ENCODE peak calls at places on chromosomes 6 and 20, in seven cellular contexts. One of them, this sample, is unnamed.

GRCh38 chr6:30212865-30213653 is at the start of gene TRIM26:
- DNase-seq in thoracic aorta: peak
- DNase-seq in GM23248: peak
- DNase-seq in IMR-90: peak
- DNase-seq in A673: peak
- DNase-seq in pancreas: peak
- DNase-seq in HCT116: peak
- DNase-seq in this sample: peak

GRCh38 chr6:137867685-137868509 is 838 bp downstream of the TNFAIP3 start:
- DNase-seq in IMR-90: peak
- DNase-seq in thoracic aorta: no peak
- DNase-seq in A673: no peak
- DNase-seq in GM23248: peak
- DNase-seq in HCT116: no peak
- DNase-seq in pancreas: peak
- DNase-seq in this sample: peak

GRCh38 chr20:29878281-29878741 is 1379.2 kb upstream of the DEFB115 start:
- DNase-seq in pancreas: peak
- DNase-seq in thoracic aorta: no peak
- DNase-seq in HCT116: no peak
- DNase-seq in IMR-90: no peak
- DNase-seq in GM23248: peak
- DNase-seq in A673: no peak
- DNase-seq in this sample: no peak

GRCh38 chr6:6556738-6557503 is 31.6 kb upstream of the LY86 start:
- DNase-seq in pancreas: peak
- DNase-seq in A673: peak
- DNase-seq in IMR-90: peak
- DNase-seq in GM23248: peak
- DNase-seq in thoracic aorta: no peak
- DNase-seq in HCT116: peak
- DNase-seq in this sample: no peak

GRCh38 chr6:100470721-100471120 is 6.0 kb upstream of the SIM1 start:
- DNase-seq in A673: no peak
- DNase-seq in GM23248: peak
- DNase-seq in IMR-90: no peak
- DNase-seq in thoracic aorta: no peak
- DNase-seq in pancreas: no peak
- DNase-seq in HCT116: no peak
- DNase-seq in this sample: no peak

GRCh38 chr6:134550604-134551003 is 232.7 kb upstream of the SGK1 start:
- DNase-seq in pancreas: no peak
- DNase-seq in thoracic aorta: no peak
- DNase-seq in IMR-90: peak
- DNase-seq in A673: no peak
- DNase-seq in HCT116: no peak
- DNase-seq in GM23248: peak
- DNase-seq in this sample: no peak

GRCh38 chr20:63695419-63696310 is 787 bp upstream of the TNFRSF6B start:
- DNase-seq in A673: no peak
- DNase-seq in pancreas: peak
- DNase-seq in HCT116: no peak
- DNase-seq in GM23248: no peak
- DNase-seq in thoracic aorta: no peak
- DNase-seq in IMR-90: no peak
- DNase-seq in this sample: no peak

GRCh38 chr6:1585669-1586049 is 24.1 kb upstream of the FOXC1 start:
- DNase-seq in thoracic aorta: no peak
- DNase-seq in A673: no peak
- DNase-seq in GM23248: no peak
- DNase-seq in HCT116: no peak
- DNase-seq in IMR-90: no peak
- DNase-seq in pancreas: no peak
- DNase-seq in this sample: no peak

GRCh38 chr20:14334306-14334930 is 3.0 kb downstream of the FLRT3 start:
- DNase-seq in IMR-90: peak
- DNase-seq in pancreas: no peak
- DNase-seq in GM23248: peak
- DNase-seq in A673: peak
- DNase-seq in thoracic aorta: no peak
- DNase-seq in HCT116: no peak
- DNase-seq in this sample: peak

GRCh38 chr6:41519305-41519747 is 26.9 kb upstream of the FOXP4 start:
- DNase-seq in pancreas: no peak
- DNase-seq in A673: no peak
- DNase-seq in thoracic aorta: no peak
- DNase-seq in HCT116: no peak
- DNase-seq in GM23248: no peak
- DNase-seq in IMR-90: no peak
- DNase-seq in this sample: no peak

GRCh38 chr6:72977114-72977513 is 248.2 kb downstream of the KHDC1L start:
- DNase-seq in HCT116: no peak
- DNase-seq in IMR-90: no peak
- DNase-seq in A673: no peak
- DNase-seq in thoracic aorta: no peak
- DNase-seq in GM23248: no peak
- DNase-seq in pancreas: no peak
- DNase-seq in this sample: no peak

GRCh38 chr6:56851541-56852248 is 103.2 kb upstream of the BEND6 start:
- DNase-seq in HCT116: no peak
- DNase-seq in GM23248: peak
- DNase-seq in thoracic aorta: no peak
- DNase-seq in IMR-90: peak
- DNase-seq in pancreas: no peak
- DNase-seq in A673: peak
- DNase-seq in this sample: peak

GRCh38 chr6:47196113-47196512 is 113.6 kb downstream of the TNFRSF21 start:
- DNase-seq in GM23248: no peak
- DNase-seq in IMR-90: peak
- DNase-seq in pancreas: no peak
- DNase-seq in thoracic aorta: no peak
- DNase-seq in A673: no peak
- DNase-seq in HCT116: no peak
- DNase-seq in this sample: no peak

GRCh38 chr6:105608711-105609374 is 206.0 kb upstream of the PREP start:
- DNase-seq in thoracic aorta: no peak
- DNase-seq in A673: no peak
- DNase-seq in pancreas: no peak
- DNase-seq in GM23248: peak
- DNase-seq in HCT116: no peak
- DNase-seq in IMR-90: peak
- DNase-seq in this sample: no peak

GRCh38 chr6:68652117-68652536 is 17.0 kb downstream of the ADGRB3 start:
- DNase-seq in A673: no peak
- DNase-seq in thoracic aorta: no peak
- DNase-seq in HCT116: no peak
- DNase-seq in IMR-90: no peak
- DNase-seq in GM23248: no peak
- DNase-seq in pancreas: no peak
- DNase-seq in this sample: no peak

GRCh38 chr6:125151715-125152114 is 1.9 kb upstream of the TPD52L1 start:
- DNase-seq in GM23248: no peak
- DNase-seq in thoracic aorta: no peak
- DNase-seq in HCT116: no peak
- DNase-seq in IMR-90: no peak
- DNase-seq in pancreas: no peak
- DNase-seq in A673: no peak
- DNase-seq in this sample: no peak

GRCh38 chr20:63167918-63168520 is 47.9 kb downstream of the YTHDF1 start:
- DNase-seq in GM23248: no peak
- DNase-seq in thoracic aorta: no peak
- DNase-seq in pancreas: peak
- DNase-seq in HCT116: no peak
- DNase-seq in A673: no peak
- DNase-seq in IMR-90: no peak
- DNase-seq in this sample: no peak

GRCh38 chr6:27694547-27694874 is 217.7 kb downstream of the OR2B2 start:
- DNase-seq in HCT116: no peak
- DNase-seq in IMR-90: no peak
- DNase-seq in GM23248: no peak
- DNase-seq in thoracic aorta: no peak
- DNase-seq in A673: no peak
- DNase-seq in pancreas: no peak
- DNase-seq in this sample: no peak

GRCh38 chr6:160510199-160510598 is 153.9 kb downstream of the LPA start:
- DNase-seq in HCT116: no peak
- DNase-seq in pancreas: no peak
- DNase-seq in GM23248: peak
- DNase-seq in A673: no peak
- DNase-seq in thoracic aorta: no peak
- DNase-seq in IMR-90: peak
- DNase-seq in this sample: no peak

GRCh38 chr20:48155231-48155630 is 369.9 kb upstream of the SULF2 start:
- DNase-seq in GM23248: no peak
- DNase-seq in HCT116: no peak
- DNase-seq in A673: no peak
- DNase-seq in thoracic aorta: no peak
- DNase-seq in pancreas: no peak
- DNase-seq in IMR-90: no peak
- DNase-seq in this sample: no peak

GRCh38 chr6:37171141-37171969 is 1.4 kb downstream of the PIM1 start:
- DNase-seq in GM23248: peak
- DNase-seq in pancreas: peak
- DNase-seq in A673: peak
- DNase-seq in thoracic aorta: no peak
- DNase-seq in IMR-90: peak
- DNase-seq in HCT116: no peak
- DNase-seq in this sample: peak

GRCh38 chr20:11409526-11409925 is 508.2 kb upstream of the BTBD3 start:
- DNase-seq in pancreas: no peak
- DNase-seq in IMR-90: no peak
- DNase-seq in HCT116: no peak
- DNase-seq in GM23248: no peak
- DNase-seq in A673: no peak
- DNase-seq in thoracic aorta: no peak
- DNase-seq in this sample: peak

GRCh38 chr6:143339223-143339622 is 111.3 kb downstream of the ADAT2 start:
- DNase-seq in thoracic aorta: no peak
- DNase-seq in pancreas: no peak
- DNase-seq in A673: no peak
- DNase-seq in HCT116: no peak
- DNase-seq in GM23248: peak
- DNase-seq in IMR-90: no peak
- DNase-seq in this sample: no peak

GRCh38 chr6:108133594-108134179 is 32.1 kb upstream of the NR2E1 start:
- DNase-seq in HCT116: peak
- DNase-seq in GM23248: peak
- DNase-seq in IMR-90: peak
- DNase-seq in pancreas: peak
- DNase-seq in A673: peak
- DNase-seq in thoracic aorta: no peak
- DNase-seq in this sample: peak
- H3K4me3 ChIP-seq in HCT116: peak
- H3K4me3 ChIP-seq in GM23248: peak
- H3K4me3 ChIP-seq in IMR-90: peak
- H3K4me3 ChIP-seq in pancreas: peak
- H3K4me3 ChIP-seq in A673: peak
- H3K4me3 ChIP-seq in thoracic aorta: peak
- H3K4me3 ChIP-seq in this sample: peak

DNA sequence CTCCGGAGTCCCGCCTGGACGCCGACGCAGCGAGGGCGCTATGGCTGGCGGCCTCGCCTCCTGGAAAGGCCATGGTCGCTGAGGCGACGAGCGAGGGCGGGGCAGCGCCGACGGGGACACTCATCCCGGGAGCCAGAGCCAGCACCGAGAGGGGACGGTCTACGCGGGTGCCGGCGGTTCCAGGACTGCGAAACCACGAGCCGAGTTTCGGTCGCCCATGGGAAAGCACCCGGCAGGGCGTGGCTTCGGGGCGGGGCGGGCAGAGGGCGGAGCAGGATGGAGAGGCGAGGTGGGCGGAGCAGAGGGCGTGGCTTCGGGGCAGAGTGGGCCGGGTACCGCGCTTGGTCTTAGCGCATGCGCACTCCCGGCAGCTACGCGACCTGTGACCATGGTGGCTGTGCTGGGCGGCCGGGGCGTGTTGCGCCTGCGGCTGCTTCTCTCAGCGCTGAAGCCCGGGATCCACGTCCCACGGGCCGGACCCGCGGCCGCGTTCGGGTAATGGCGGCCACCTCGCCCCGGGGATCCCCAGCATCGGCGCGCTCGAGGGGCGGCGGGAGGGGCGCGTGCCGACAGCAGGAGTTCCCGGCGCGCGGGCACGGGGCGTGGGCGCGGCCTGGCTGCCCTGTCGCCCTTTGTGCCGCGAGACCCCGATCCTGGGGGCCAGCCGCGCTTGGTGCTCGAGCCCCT is at the start of gene BPHL:
- DNase-seq in HCT116: peak
- DNase-seq in GM23248: peak
- DNase-seq in IMR-90: peak
- DNase-seq in pancreas: peak
- DNase-seq in A673: peak
- DNase-seq in thoracic aorta: peak
- DNase-seq in this sample: peak
- H3K27ac ChIP-seq in HCT116: peak
- H3K27ac ChIP-seq in GM23248: peak
- H3K27ac ChIP-seq in IMR-90: peak
- H3K27ac ChIP-seq in pancreas: peak
- H3K27ac ChIP-seq in A673: peak
- H3K27ac ChIP-seq in thoracic aorta: peak
- H3K27ac ChIP-seq in this sample: peak

GRCh38 chr6:2877960-2878359 is 25.1 kb downstream of the SERPINB9 start:
- DNase-seq in A673: no peak
- DNase-seq in IMR-90: no peak
- DNase-seq in GM23248: no peak
- DNase-seq in pancreas: no peak
- DNase-seq in HCT116: no peak
- DNase-seq in thoracic aorta: no peak
- DNase-seq in this sample: no peak

GRCh38 chr6:2884817-2885216 is 18.3 kb downstream of the SERPINB9 start:
- DNase-seq in thoracic aorta: no peak
- DNase-seq in pancreas: no peak
- DNase-seq in IMR-90: no peak
- DNase-seq in HCT116: no peak
- DNase-seq in GM23248: no peak
- DNase-seq in A673: no peak
- DNase-seq in this sample: no peak

GRCh38 chr6:2881358-2881885 is 21.7 kb downstream of the SERPINB9 start:
- DNase-seq in GM23248: no peak
- DNase-seq in HCT116: no peak
- DNase-seq in A673: no peak
- DNase-seq in IMR-90: no peak
- DNase-seq in thoracic aorta: no peak
- DNase-seq in pancreas: no peak
- DNase-seq in this sample: no peak

GRCh38 chr6:2885967-2886731 is 17.0 kb downstream of the SERPINB9 start:
- DNase-seq in pancreas: no peak
- DNase-seq in A673: no peak
- DNase-seq in IMR-90: no peak
- DNase-seq in HCT116: no peak
- DNase-seq in thoracic aorta: no peak
- DNase-seq in GM23248: no peak
- DNase-seq in this sample: no peak

GRCh38 chr6:2883673-2884072 is 19.4 kb downstream of the SERPINB9 start:
- DNase-seq in A673: no peak
- DNase-seq in thoracic aorta: no peak
- DNase-seq in GM23248: no peak
- DNase-seq in HCT116: no peak
- DNase-seq in pancreas: no peak
- DNase-seq in IMR-90: no peak
- DNase-seq in this sample: no peak
- H3K4me3 ChIP-seq in A673: no peak
- H3K4me3 ChIP-seq in thoracic aorta: no peak
- H3K4me3 ChIP-seq in GM23248: no peak
- H3K4me3 ChIP-seq in HCT116: no peak
- H3K4me3 ChIP-seq in pancreas: no peak
- H3K4me3 ChIP-seq in IMR-90: no peak
- H3K4me3 ChIP-seq in this sample: no peak

GRCh38 chr20:58892932-58893224 is 40.4 kb downstream of the GNAS start:
- DNase-seq in IMR-90: no peak
- DNase-seq in HCT116: no peak
- DNase-seq in GM23248: no peak
- DNase-seq in thoracic aorta: no peak
- DNase-seq in pancreas: no peak
- DNase-seq in A673: no peak
- DNase-seq in this sample: no peak
- H3K27ac ChIP-seq in IMR-90: peak
- H3K27ac ChIP-seq in HCT116: peak
- H3K27ac ChIP-seq in GM23248: peak
- H3K27ac ChIP-seq in thoracic aorta: peak
- H3K27ac ChIP-seq in pancreas: peak
- H3K27ac ChIP-seq in A673: peak
- H3K27ac ChIP-seq in this sample: peak